ENCODE peak calls at places on chromosomes 13 and 19, in nine cellular contexts. One of them, this sample, is unnamed.

GRCh38 chr19:47512183-47512947 is 2.5 kb downstream of the NAPA start:
- DNase-seq in SK-N-SH: no peak
- DNase-seq in GM23248: peak
- DNase-seq in PC-3: peak
- DNase-seq in GM23338: no peak
- DNase-seq in HCT116: no peak
- DNase-seq in neural progenitor cell: no peak
- DNase-seq in MM.1S: no peak
- DNase-seq in OCI-LY7: no peak
- DNase-seq in this sample: peak

GRCh38 chr13:49810825-49811526 is 18.5 kb upstream of the KPNA3 start:
- DNase-seq in SK-N-SH: no peak
- DNase-seq in GM23248: peak
- DNase-seq in PC-3: peak
- DNase-seq in GM23338: no peak
- DNase-seq in HCT116: no peak
- DNase-seq in neural progenitor cell: no peak
- DNase-seq in MM.1S: no peak
- DNase-seq in OCI-LY7: no peak
- DNase-seq in this sample: peak

GRCh38 chr13:19085876-19086275 is 95.7 kb downstream of the TUBA3C start:
- DNase-seq in SK-N-SH: no peak
- DNase-seq in GM23248: no peak
- DNase-seq in PC-3: no peak
- DNase-seq in GM23338: no peak
- DNase-seq in HCT116: no peak
- DNase-seq in neural progenitor cell: no peak
- DNase-seq in MM.1S: no peak
- DNase-seq in OCI-LY7: no peak
- DNase-seq in this sample: no peak

GRCh38 chr13:93256998-93257397 is 30.4 kb downstream of the GPC6 start:
- DNase-seq in SK-N-SH: no peak
- DNase-seq in GM23248: no peak
- DNase-seq in PC-3: no peak
- DNase-seq in GM23338: no peak
- DNase-seq in HCT116: no peak
- DNase-seq in neural progenitor cell: no peak
- DNase-seq in MM.1S: no peak
- DNase-seq in OCI-LY7: no peak
- DNase-seq in this sample: no peak

GRCh38 chr13:74930402-74931165 is 551.4 kb downstream of the TBC1D4 start:
- DNase-seq in SK-N-SH: no peak
- DNase-seq in GM23248: peak
- DNase-seq in PC-3: peak
- DNase-seq in GM23338: no peak
- DNase-seq in HCT116: no peak
- DNase-seq in neural progenitor cell: no peak
- DNase-seq in MM.1S: no peak
- DNase-seq in OCI-LY7: no peak
- DNase-seq in this sample: no peak

GRCh38 chr19:47549341-47549768 is 23.6 kb downstream of the ZNF541 start:
- DNase-seq in SK-N-SH: no peak
- DNase-seq in GM23248: no peak
- DNase-seq in PC-3: no peak
- DNase-seq in GM23338: no peak
- DNase-seq in HCT116: no peak
- DNase-seq in neural progenitor cell: no peak
- DNase-seq in MM.1S: no peak
- DNase-seq in OCI-LY7: no peak
- DNase-seq in this sample: no peak

GRCh38 chr13:21541271-21541670 is 62.7 kb downstream of the MICU2 start:
- DNase-seq in SK-N-SH: no peak
- DNase-seq in GM23248: no peak
- DNase-seq in PC-3: peak
- DNase-seq in GM23338: no peak
- DNase-seq in HCT116: no peak
- DNase-seq in neural progenitor cell: no peak
- DNase-seq in MM.1S: no peak
- DNase-seq in OCI-LY7: no peak
- DNase-seq in this sample: no peak

GRCh38 chr13:30429721-30430694 is 7.7 kb downstream of the UBE2L5 start:
- DNase-seq in SK-N-SH: no peak
- DNase-seq in GM23248: peak
- DNase-seq in PC-3: peak
- DNase-seq in GM23338: no peak
- DNase-seq in HCT116: peak
- DNase-seq in neural progenitor cell: no peak
- DNase-seq in MM.1S: no peak
- DNase-seq in OCI-LY7: no peak
- DNase-seq in this sample: peak

GRCh38 chr19:24000656-24001055 is 86.0 kb downstream of the ZNF726 start:
- DNase-seq in SK-N-SH: no peak
- DNase-seq in GM23248: no peak
- DNase-seq in PC-3: no peak
- DNase-seq in GM23338: no peak
- DNase-seq in HCT116: no peak
- DNase-seq in neural progenitor cell: no peak
- DNase-seq in MM.1S: no peak
- DNase-seq in OCI-LY7: no peak
- DNase-seq in this sample: no peak

GRCh38 chr19:55646889-55647731 is 902 bp upstream of the CCDC106 start:
- DNase-seq in SK-N-SH: peak
- DNase-seq in GM23248: peak
- DNase-seq in PC-3: peak
- DNase-seq in GM23338: no peak
- DNase-seq in HCT116: no peak
- DNase-seq in neural progenitor cell: peak
- DNase-seq in MM.1S: no peak
- DNase-seq in OCI-LY7: peak
- DNase-seq in this sample: no peak

GRCh38 chr13:29934531-29935308 is 84.3 kb upstream of the UBL3 start:
- DNase-seq in SK-N-SH: no peak
- DNase-seq in GM23248: peak
- DNase-seq in PC-3: peak
- DNase-seq in GM23338: no peak
- DNase-seq in HCT116: no peak
- DNase-seq in neural progenitor cell: no peak
- DNase-seq in MM.1S: no peak
- DNase-seq in OCI-LY7: no peak
- DNase-seq in this sample: peak

GRCh38 chr13:80740076-80740475 is 399.1 kb upstream of the SPRY2 start:
- DNase-seq in SK-N-SH: no peak
- DNase-seq in GM23248: no peak
- DNase-seq in PC-3: no peak
- DNase-seq in GM23338: no peak
- DNase-seq in HCT116: no peak
- DNase-seq in neural progenitor cell: no peak
- DNase-seq in MM.1S: no peak
- DNase-seq in OCI-LY7: no peak
- DNase-seq in this sample: no peak

GRCh38 chr13:77506874-77507273 is 28.6 kb upstream of the SCEL start:
- DNase-seq in SK-N-SH: no peak
- DNase-seq in GM23248: peak
- DNase-seq in PC-3: peak
- DNase-seq in GM23338: no peak
- DNase-seq in HCT116: peak
- DNase-seq in neural progenitor cell: no peak
- DNase-seq in MM.1S: peak
- DNase-seq in OCI-LY7: peak
- DNase-seq in this sample: no peak

DNA sequence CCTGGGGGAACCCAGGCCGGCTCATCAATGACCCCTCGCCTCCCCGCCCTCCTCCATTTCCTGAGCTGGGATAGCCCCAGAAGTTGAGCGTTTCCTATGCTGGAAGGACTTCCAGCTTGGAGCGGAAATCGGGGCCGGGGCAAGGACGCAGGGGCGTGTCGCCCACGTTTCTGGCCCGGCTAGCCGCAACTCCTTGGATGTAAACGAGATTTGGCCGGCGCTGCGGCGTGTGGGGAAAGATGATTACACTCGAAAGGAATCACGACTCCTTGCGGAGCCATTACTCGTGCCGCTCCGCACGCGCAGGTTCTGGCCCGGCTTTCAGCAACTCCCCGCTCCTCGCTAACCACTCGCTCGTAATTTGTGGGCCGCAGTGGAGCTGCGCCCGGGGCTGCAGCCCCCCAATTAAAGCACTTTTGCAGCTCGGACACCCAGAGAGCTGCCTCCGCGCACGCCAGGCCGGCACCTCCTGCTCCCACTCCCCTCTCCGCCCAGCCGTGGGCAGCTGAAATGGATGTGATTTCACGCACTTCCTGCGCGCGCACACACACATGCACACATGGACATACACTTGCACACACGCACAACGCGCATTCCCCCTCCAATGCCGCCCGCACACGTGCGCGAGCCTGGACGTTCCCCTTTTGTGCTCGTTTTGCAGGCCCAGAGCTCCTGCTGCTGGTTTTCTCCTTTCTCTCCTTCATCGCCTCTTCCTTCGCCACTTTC is 15.7 kb downstream of the ZIC5 start:
- DNase-seq in SK-N-SH: no peak
- DNase-seq in GM23248: peak
- DNase-seq in PC-3: no peak
- DNase-seq in GM23338: peak
- DNase-seq in HCT116: no peak
- DNase-seq in neural progenitor cell: peak
- DNase-seq in MM.1S: no peak
- DNase-seq in OCI-LY7: no peak
- DNase-seq in this sample: no peak
- TF ChIP-seq EZH2phosphoT487 in SK-N-SH: no peak
- TF ChIP-seq EZH2phosphoT487 in GM23248: no peak
- TF ChIP-seq EZH2phosphoT487 in PC-3: no peak
- TF ChIP-seq EZH2phosphoT487 in GM23338: peak
- TF ChIP-seq EZH2phosphoT487 in HCT116: no peak
- TF ChIP-seq EZH2phosphoT487 in neural progenitor cell: no peak
- TF ChIP-seq EZH2phosphoT487 in MM.1S: no peak
- TF ChIP-seq EZH2phosphoT487 in OCI-LY7: no peak
- TF ChIP-seq EZH2phosphoT487 in this sample: no peak

GRCh38 chr13:79725841-79726240 is 244.9 kb downstream of the NDFIP2 start:
- DNase-seq in SK-N-SH: no peak
- DNase-seq in GM23248: no peak
- DNase-seq in PC-3: no peak
- DNase-seq in GM23338: no peak
- DNase-seq in HCT116: no peak
- DNase-seq in neural progenitor cell: no peak
- DNase-seq in MM.1S: no peak
- DNase-seq in OCI-LY7: no peak
- DNase-seq in this sample: no peak
- TF ChIP-seq EZH2phosphoT487 in SK-N-SH: no peak
- TF ChIP-seq EZH2phosphoT487 in GM23248: no peak
- TF ChIP-seq EZH2phosphoT487 in PC-3: no peak
- TF ChIP-seq EZH2phosphoT487 in GM23338: no peak
- TF ChIP-seq EZH2phosphoT487 in HCT116: no peak
- TF ChIP-seq EZH2phosphoT487 in neural progenitor cell: no peak
- TF ChIP-seq EZH2phosphoT487 in MM.1S: no peak
- TF ChIP-seq EZH2phosphoT487 in OCI-LY7: no peak
- TF ChIP-seq EZH2phosphoT487 in this sample: no peak

DNA sequence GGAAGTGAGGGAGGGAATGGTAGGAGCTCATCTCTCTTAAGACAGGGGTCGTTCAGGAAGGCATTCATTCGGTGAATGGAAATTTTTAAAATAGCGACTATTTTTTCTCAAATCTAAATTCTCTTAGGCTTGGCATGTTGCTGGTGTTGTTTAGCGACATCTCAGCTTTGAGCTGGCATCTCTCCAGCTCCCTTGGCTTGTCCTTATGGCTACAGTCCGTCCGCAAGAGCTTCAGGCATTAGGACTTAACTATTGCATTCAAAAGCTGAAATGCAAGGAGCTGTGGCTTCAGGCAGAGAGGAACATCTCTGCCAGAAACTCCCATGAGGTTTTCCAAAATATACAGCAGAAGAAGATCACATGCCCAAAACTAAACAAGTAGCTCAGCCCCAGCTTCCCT is 578.6 kb downstream of the EFNB2 start:
- DNase-seq in SK-N-SH: no peak
- DNase-seq in GM23248: no peak
- DNase-seq in PC-3: no peak
- DNase-seq in GM23338: no peak
- DNase-seq in HCT116: no peak
- DNase-seq in neural progenitor cell: no peak
- DNase-seq in MM.1S: no peak
- DNase-seq in OCI-LY7: no peak
- DNase-seq in this sample: no peak
- TF ChIP-seq EZH2phosphoT487 in SK-N-SH: no peak
- TF ChIP-seq EZH2phosphoT487 in GM23248: no peak
- TF ChIP-seq EZH2phosphoT487 in PC-3: no peak
- TF ChIP-seq EZH2phosphoT487 in GM23338: no peak
- TF ChIP-seq EZH2phosphoT487 in HCT116: no peak
- TF ChIP-seq EZH2phosphoT487 in neural progenitor cell: no peak
- TF ChIP-seq EZH2phosphoT487 in MM.1S: no peak
- TF ChIP-seq EZH2phosphoT487 in OCI-LY7: no peak
- TF ChIP-seq EZH2phosphoT487 in this sample: no peak

GRCh38 chr13:39602277-39602613 is 748 bp downstream of the LHFPL6 start:
- DNase-seq in SK-N-SH: no peak
- DNase-seq in GM23248: no peak
- DNase-seq in PC-3: no peak
- DNase-seq in GM23338: no peak
- DNase-seq in HCT116: no peak
- DNase-seq in neural progenitor cell: no peak
- DNase-seq in MM.1S: peak
- DNase-seq in OCI-LY7: peak
- DNase-seq in this sample: no peak

GRCh38 chr13:39605677-39606320 is 2.8 kb upstream of the LHFPL6 start:
- DNase-seq in SK-N-SH: no peak
- DNase-seq in GM23248: no peak
- DNase-seq in PC-3: no peak
- DNase-seq in GM23338: no peak
- DNase-seq in HCT116: no peak
- DNase-seq in neural progenitor cell: no peak
- DNase-seq in MM.1S: no peak
- DNase-seq in OCI-LY7: no peak
- DNase-seq in this sample: no peak

GRCh38 chr13:39603424-39603947 is 493 bp upstream of the LHFPL6 start:
- DNase-seq in SK-N-SH: peak
- DNase-seq in GM23248: peak
- DNase-seq in PC-3: peak
- DNase-seq in GM23338: peak
- DNase-seq in HCT116: no peak
- DNase-seq in neural progenitor cell: peak
- DNase-seq in MM.1S: no peak
- DNase-seq in OCI-LY7: no peak
- DNase-seq in this sample: peak

GRCh38 chr13:39602614-39603366 is at the start of gene LHFPL6:
- DNase-seq in SK-N-SH: peak
- DNase-seq in GM23248: peak
- DNase-seq in PC-3: peak
- DNase-seq in GM23338: peak
- DNase-seq in HCT116: no peak
- DNase-seq in neural progenitor cell: peak
- DNase-seq in MM.1S: peak
- DNase-seq in OCI-LY7: peak
- DNase-seq in this sample: peak

DNA sequence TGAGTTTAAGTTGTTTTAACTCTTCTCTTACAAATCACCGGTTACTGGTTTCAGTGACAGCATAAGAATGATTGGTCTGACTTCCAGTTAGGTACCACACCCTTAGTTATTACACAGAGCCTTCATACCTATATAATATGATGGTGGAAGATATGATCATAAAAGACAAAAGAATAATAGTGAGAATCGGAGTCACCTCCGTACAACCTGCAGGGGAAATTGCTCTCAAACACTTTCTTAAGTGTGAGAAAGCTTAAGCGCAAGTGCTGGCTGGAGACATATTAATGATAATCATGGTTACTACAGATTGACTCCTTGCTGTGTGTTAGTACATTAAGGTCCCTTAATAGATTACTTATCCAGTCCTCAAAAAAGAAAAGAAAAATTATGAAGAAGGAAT is 1.7 kb upstream of the LHFPL6 start:
- DNase-seq in SK-N-SH: no peak
- DNase-seq in GM23248: no peak
- DNase-seq in PC-3: no peak
- DNase-seq in GM23338: no peak
- DNase-seq in HCT116: no peak
- DNase-seq in neural progenitor cell: no peak
- DNase-seq in MM.1S: no peak
- DNase-seq in OCI-LY7: no peak
- DNase-seq in this sample: no peak
- TF ChIP-seq EZH2phosphoT487 in SK-N-SH: no peak
- TF ChIP-seq EZH2phosphoT487 in GM23248: no peak
- TF ChIP-seq EZH2phosphoT487 in PC-3: no peak
- TF ChIP-seq EZH2phosphoT487 in GM23338: no peak
- TF ChIP-seq EZH2phosphoT487 in HCT116: no peak
- TF ChIP-seq EZH2phosphoT487 in neural progenitor cell: no peak
- TF ChIP-seq EZH2phosphoT487 in MM.1S: no peak
- TF ChIP-seq EZH2phosphoT487 in OCI-LY7: no peak
- TF ChIP-seq EZH2phosphoT487 in this sample: no peak

This sample was measured in hepatocyte.